ENCODE peak calls at places on chromosomes 11 and 22, in nine cellular contexts. Q is fibroblast of lung; W is colonic mucosa; F is IMR-90; X is adrenal gland; B is body of pancreas; Y is psoas muscle; A is CD4-positive, alpha-beta memory T cell; I is mesendoderm. M is an unnamed sample.

GRCh38 chr11:106482920-106483761 is 405.7 kb downstream of the AASDHPPT start:
- DNase-seq in A (no peak), Y (no peak), W (no peak), F (peak; percentile 84), B (no peak), Q (peak; percentile 89), X (no peak), I (no peak), M (no peak)

GRCh38 chr22:34798605-34799004 is 267.4 kb upstream of the ISX start:
- DNase-seq in X (no peak), I (no peak), W (no peak), Q (no peak), Y (no peak), A (no peak), F (no peak), B (no peak), M (no peak)

GRCh38 chr22:22421392-22421791 is 87.2 kb downstream of the ZNF280B start:
- DNase-seq in X (no peak), Y (no peak), B (no peak), A (no peak), F (no peak), I (no peak), W (no peak), Q (no peak), M (no peak)

GRCh38 chr22:21834869-21835268 is 32.6 kb downstream of the MAPK1 start:
- DNase-seq in B (no peak), W (no peak), A (no peak), Y (no peak), I (no peak), F (no peak), X (no peak), Q (no peak), M (no peak)

GRCh38 chr11:112336356-112336886 is 75.8 kb upstream of the PLET1 start:
- DNase-seq in Q (no peak), F (no peak), A (no peak), X (no peak), B (no peak), I (no peak), Y (no peak), W (no peak), M (no peak)

GRCh38 chr11:93518081-93518480 is 25.1 kb downstream of the SMCO4 start:
- DNase-seq in W (no peak), A (no peak), B (no peak), I (no peak), Y (no peak), F (no peak), Q (no peak), X (no peak), M (no peak)

GRCh38 chr11:16739326-16739875 is 954 bp downstream of the C11orf58 start:
- DNase-seq in A (peak; percentile 32), B (no peak), I (peak; percentile 26), F (peak; percentile 28), W (no peak), X (no peak), Y (no peak), Q (peak; percentile 26), M (no peak)

GRCh38 chr11:71086687-71087258 is 165.6 kb downstream of the SHANK2 start:
- DNase-seq in I (peak; percentile 75), Q (peak; percentile 10), X (no peak), A (no peak), F (peak; percentile 10), W (peak; percentile 33), B (peak; percentile 33), Y (no peak), M (peak; percentile 62)

GRCh38 chr11:3849297-3849874 is 6.1 kb upstream of the STIM1 start:
- DNase-seq in B (peak; percentile 37), X (no peak), Y (no peak), A (peak; percentile 61), W (peak; percentile 56), I (peak; percentile 48), F (peak; percentile 41), Q (peak; percentile 58), M (peak; percentile 32)

GRCh38 chr11:61362542-61362875 is 335 bp downstream of the TMEM138 start:
- DNase-seq in W (peak; percentile 32), I (no peak), Y (no peak), F (peak; percentile 65), X (no peak), A (peak; percentile 56), B (peak; percentile 24), Q (peak; percentile 61), M (peak; percentile 37)

GRCh38 chr11:93067881-93068390 is 98.5 kb downstream of the MTNR1B start:
- DNase-seq in I (no peak), Q (no peak), W (no peak), F (no peak), B (no peak), X (no peak), Y (no peak), A (no peak), M (no peak)

GRCh38 chr11:134126197-134126822 is 57.4 kb downstream of the JAM3 start:
- DNase-seq in I (peak; percentile 76), Q (peak; percentile 92), X (peak; percentile 86), Y (no peak), A (no peak), W (no peak), F (peak; percentile 97), B (no peak), M (no peak)

GRCh38 chr11:29312817-29313216 is 704.0 kb downstream of the KCNA4 start:
- DNase-seq in W (no peak), Y (no peak), I (no peak), F (peak; percentile 94), A (no peak), Q (peak; percentile 39), X (no peak), B (no peak), M (no peak)

GRCh38 chr11:66454253-66454652 is 12.5 kb upstream of the PELI3 start:
- DNase-seq in X (no peak), B (no peak), A (no peak), Q (no peak), F (no peak), W (no peak), Y (no peak), I (no peak), M (no peak)

GRCh38 chr22:50260434-50260800 is 1.1 kb downstream of the MAPK12 start:
- DNase-seq in X (no peak), F (no peak), I (no peak), W (no peak), A (no peak), B (no peak), Y (no peak), Q (no peak), M (no peak)

GRCh38 chr11:119594639-119595249 is 134.3 kb downstream of the NECTIN1 start:
- DNase-seq in W (no peak), Q (peak; percentile 85), I (no peak), X (peak; percentile 64), B (no peak), A (no peak), Y (peak; percentile 28), F (peak; percentile 87), M (no peak)

DNA sequence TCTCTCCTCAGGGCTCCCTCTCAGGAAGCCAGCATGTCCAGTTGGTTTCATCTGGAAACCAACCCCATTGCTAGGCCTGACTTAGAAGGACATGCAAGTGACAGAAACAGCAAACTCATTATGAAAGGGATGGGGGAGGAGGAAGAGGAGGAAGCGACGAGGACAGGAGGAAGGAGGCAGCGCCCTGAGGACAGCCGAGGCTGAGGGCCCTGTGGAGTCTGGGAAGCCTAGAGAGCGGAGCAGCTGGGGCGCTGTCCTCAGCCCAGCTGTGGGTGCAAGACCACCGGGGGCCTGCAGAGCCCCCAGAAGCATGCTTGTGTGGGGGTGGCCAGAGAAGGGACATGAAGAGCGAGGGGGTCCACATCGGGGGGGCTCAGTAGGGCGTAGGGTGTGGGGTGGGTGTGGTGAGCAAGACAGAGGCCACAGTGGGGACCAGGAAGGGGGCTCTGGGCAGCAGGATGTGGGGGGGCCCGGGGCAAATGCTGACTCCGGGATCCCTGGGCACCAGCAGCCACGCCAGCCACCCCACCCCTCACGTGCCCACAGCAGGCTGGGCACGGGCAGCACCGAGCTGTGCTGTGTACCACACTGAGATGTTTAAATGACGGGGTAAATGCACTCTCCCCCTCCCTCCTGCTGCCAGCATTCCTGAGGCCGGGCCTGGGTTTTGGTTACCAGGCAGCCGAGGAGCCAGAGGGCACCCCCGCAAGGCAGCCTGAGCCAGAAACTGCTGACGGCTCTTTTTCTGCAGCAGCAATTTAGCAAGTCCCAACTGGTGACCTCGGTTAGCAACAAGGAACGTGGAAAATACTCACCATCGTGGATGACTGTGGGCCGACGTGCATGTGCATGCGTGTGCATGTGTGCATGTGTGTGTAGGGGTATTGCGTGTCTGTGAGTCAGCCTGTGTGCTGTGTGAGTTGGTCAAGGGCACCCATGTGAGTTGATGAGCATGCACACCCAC is 82.7 kb upstream of the LINC01488 start:
- DNase-seq in B (peak; percentile 46), A (no peak), X (no peak), Q (peak; percentile 51), Y (no peak), I (peak; percentile 35), W (no peak), F (peak; percentile 26), M (no peak)
- H3K27ac ChIP-seq in B (no peak overlapping the region), A (no peak overlapping the region), X (no peak overlapping the region), Q (no peak overlapping the region), Y (no peak overlapping the region), I (no peak overlapping the region), W (no peak overlapping the region), F (no peak overlapping the region), M (no peak overlapping the region)

DNA sequence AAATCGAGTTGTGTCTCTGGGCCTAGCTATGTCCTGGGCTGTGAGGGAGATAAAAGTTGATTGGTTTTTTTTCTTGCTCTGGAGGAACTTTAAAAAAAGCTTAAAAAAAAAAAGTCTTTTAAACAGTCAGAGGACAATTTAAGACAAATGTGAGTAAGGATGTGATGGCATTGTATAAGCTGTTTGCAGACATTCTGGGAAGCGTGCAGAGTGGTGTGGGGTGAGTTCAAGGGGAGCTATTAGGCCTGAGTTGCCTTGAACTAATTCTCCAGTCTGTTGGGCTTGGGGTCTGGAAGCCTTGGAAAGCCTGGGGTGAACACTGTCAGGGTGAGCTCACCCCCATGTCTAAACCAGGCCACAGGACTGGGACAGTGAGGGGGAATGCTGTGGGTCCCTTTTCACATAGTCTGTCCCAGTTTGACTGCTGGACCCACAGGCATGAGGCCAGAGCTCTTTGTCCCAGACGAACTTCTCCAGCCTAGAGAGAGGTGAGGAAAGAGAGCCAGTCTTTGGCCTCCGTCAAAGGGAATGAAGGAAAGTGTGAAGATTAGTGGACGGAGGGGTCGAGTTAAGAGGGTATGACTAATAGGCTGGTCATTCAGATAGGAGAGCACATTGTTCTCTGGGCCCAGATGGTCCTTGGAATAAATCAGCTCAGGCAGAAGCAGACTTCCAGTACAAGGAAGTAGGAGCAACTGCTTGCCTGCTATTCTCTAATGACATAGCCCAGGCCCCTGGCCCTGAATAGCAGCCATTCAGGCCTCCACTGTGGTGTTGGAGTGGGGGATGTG is 76.4 kb upstream of the NNMT start:
- DNase-seq in F (peak; percentile 11), Q (peak; percentile 95), A (no peak), I (peak; percentile 91), W (no peak), B (no peak), X (peak; percentile 85), Y (no peak), M (no peak)
- H3K4me1 ChIP-seq in F (no peaks in the 10 kb centered on the region), Q (no peaks in the 10 kb centered on the region), A (peaks cover 35% of the 10 kb centered on the region), I (peaks cover 6% of the 10 kb centered on the region), W (no peaks in the 10 kb centered on the region), B (peaks cover 46% of the 10 kb centered on the region), X (peaks cover 31% of the 10 kb centered on the region), Y (peaks cover 92% of the 10 kb centered on the region), M (peaks cover 36% of the 10 kb centered on the region)

GRCh38 chr11:118015385-118015841 is 29.2 kb downstream of the IL10RA start:
- DNase-seq in Y (no peak), F (no peak), Q (no peak), A (no peak), B (no peak), W (no peak), X (no peak), I (no peak), M (no peak)
- H3K27me3 ChIP-seq in Y (peaks cover 6% of the 10 kb centered on the region), F (no peaks in the 10 kb centered on the region), Q (no peaks in the 10 kb centered on the region), A (no peaks in the 10 kb centered on the region), B (no peaks in the 10 kb centered on the region), W (no peaks in the 10 kb centered on the region), X (no peaks in the 10 kb centered on the region), I (no peaks in the 10 kb centered on the region), M (no peaks in the 10 kb centered on the region)

GRCh38 chr11:34204396-34205279 is 99.2 kb downstream of the NAT10 start:
- DNase-seq in Y (no peak), F (peak; percentile 63), Q (no peak), I (no peak), A (no peak), X (no peak), W (no peak), B (no peak), M (no peak)
- H3K27ac ChIP-seq in Y (no peak overlapping the region), F (no peak overlapping the region), Q (no peak overlapping the region), I (no peak overlapping the region), A (no peak overlapping the region), X (no peak overlapping the region), W (no peak overlapping the region), B (no peak overlapping the region), M (no peak overlapping the region)